ENCODE peak calls at places on chromosomes 4 and X, in seven cellular contexts. W is HepG2; K is stimulated activated CD4-positive, alpha-beta T cell treated with anti-CD3 and anti-CD28 coated beads, Interleukin-4, amount 100 ng/mL, for 1 hour; G is T1000; A is occipital lobe; Y is caudate nucleus; L is NCI-H2029 treated with DMSO at 0.1 percent for 48 hours. T is an unnamed sample.

GRCh38 chr4:98481167-98481566 is 177.2 kb downstream of the TSPAN5 start:
- DNase-seq in W (peak), K (no peak), G (no peak), A (no peak), Y (peak), L (no peak), T (no peak)

GRCh38 chr4:10030946-10031662 is 9.8 kb upstream of the SLC2A9 start:
- DNase-seq in W (no peak), K (no peak), G (no peak), A (no peak), Y (peak), L (no peak), T (no peak)

GRCh38 chr4:41796545-41797210 is 48.2 kb upstream of the PHOX2B start:
- DNase-seq in W (no peak), K (no peak), G (no peak), A (no peak), Y (no peak), L (no peak), T (no peak)

GRCh38 chr4:14222630-14223029 is 595.1 kb upstream of the BOD1L1 start:
- DNase-seq in W (no peak), K (no peak), G (no peak), A (no peak), Y (no peak), L (no peak), T (no peak)

GRCh38 chr4:158571736-158572135 is 50.1 kb downstream of the RXFP1 start:
- DNase-seq in W (no peak), K (no peak), G (no peak), A (no peak), Y (no peak), L (no peak), T (no peak)

GRCh38 chrX:51894697-51895336 is 1.4 kb downstream of the MAGED1 start:
- DNase-seq in W (no peak), K (peak), G (no peak), A (peak), Y (peak), L (no peak), T (no peak)

GRCh38 chr4:88738146-88738545 is 40.5 kb upstream of the NAP1L5 start:
- DNase-seq in W (no peak), K (no peak), G (no peak), A (no peak), Y (no peak), L (no peak), T (no peak)

GRCh38 chr4:60223098-60223497 is 977.0 kb upstream of the ADGRL3 start:
- DNase-seq in W (no peak), K (no peak), G (no peak), A (no peak), Y (no peak), L (no peak), T (no peak)

GRCh38 chr4:7450775-7451433 is 16.2 kb upstream of the PSAPL1 start:
- DNase-seq in W (no peak), K (no peak), G (no peak), A (no peak), Y (no peak), L (no peak), T (no peak)

GRCh38 chr4:158906073-158906472 is 137.2 kb downstream of the FNIP2 start:
- DNase-seq in W (no peak), K (no peak), G (no peak), A (no peak), Y (no peak), L (no peak), T (no peak)

GRCh38 chr4:74632634-74633033 is 161.7 kb downstream of the BTC start:
- DNase-seq in W (no peak), K (peak), G (peak), A (no peak), Y (no peak), L (peak), T (peak)

GRCh38 chrX:137354851-137355250 is 211.1 kb upstream of the ZIC3 start:
- DNase-seq in W (no peak), K (no peak), G (no peak), A (no peak), Y (no peak), L (peak), T (no peak)

GRCh38 chr4:147550626-147551250 is 66.5 kb upstream of the TMEM184C start:
- DNase-seq in W (no peak), K (no peak), G (peak), A (no peak), Y (no peak), L (no peak), T (no peak)

GRCh38 chrX:111040377-111041017 is 55.5 kb upstream of the PAK3 start:
- DNase-seq in W (no peak), K (no peak), G (no peak), A (no peak), Y (no peak), L (no peak), T (no peak)

GRCh38 chr4:3677671-3678070 is 88.5 kb upstream of the ADRA2C start:
- DNase-seq in W (no peak), K (no peak), G (no peak), A (no peak), Y (no peak), L (no peak), T (no peak)

GRCh38 chrX:105460366-105460765 is 239.9 kb upstream of the TEX13A start:
- DNase-seq in W (no peak), K (no peak), G (no peak), A (no peak), Y (no peak), L (no peak), T (no peak)

GRCh38 chr4:24843121-24843520 is 47.7 kb downstream of the SOD3 start:
- DNase-seq in W (peak), K (no peak), G (no peak), A (no peak), Y (no peak), L (no peak), T (no peak)

GRCh38 chr4:56655209-56655626 is 25.9 kb downstream of the HOPX start:
- DNase-seq in W (no peak), K (peak), G (no peak), A (peak), Y (peak), L (no peak), T (no peak)

GRCh38 chr4:113636438-113636818 is 125.1 kb downstream of the CAMK2D start:
- DNase-seq in W (peak), K (no peak), G (no peak), A (no peak), Y (no peak), L (no peak), T (peak)

GRCh38 chr4:17058506-17058905 is 160.1 kb upstream of the LDB2 start:
- DNase-seq in W (no peak), K (no peak), G (no peak), A (peak), Y (no peak), L (no peak), T (no peak)

GRCh38 chr4:139629761-139630160 is 35.9 kb upstream of the MGST2 start:
- DNase-seq in W (no peak), K (no peak), G (no peak), A (no peak), Y (no peak), L (no peak), T (no peak)

GRCh38 chr4:38560763-38561558 is 103.0 kb upstream of the KLF3 start:
- DNase-seq in W (no peak), K (no peak), G (no peak), A (no peak), Y (no peak), L (no peak), T (no peak)

GRCh38 chr4:71550220-71551190 is 211.7 kb downstream of the SLC4A4 start:
- DNase-seq in W (no peak), K (no peak), G (no peak), A (no peak), Y (no peak), L (no peak), T (peak)

GRCh38 chr4:108937066-108937465 is 174.2 kb upstream of the ETNPPL start:
- DNase-seq in W (no peak), K (no peak), G (no peak), A (no peak), Y (no peak), L (no peak), T (no peak)

GRCh38 chr4:1940566-1940965 is 68.2 kb downstream of the NELFA start:
- DNase-seq in W (no peak), K (no peak), G (no peak), A (no peak), Y (no peak), L (no peak), T (no peak)

GRCh38 chrX:154718607-154719006 is 32.3 kb downstream of the GAB3 start:
- DNase-seq in W (no peak), K (no peak), G (no peak), A (no peak), Y (no peak), L (no peak), T (no peak)

GRCh38 chr4:20662851-20663250 is 37.4 kb upstream of the PACRGL start:
- DNase-seq in W (no peak), K (no peak), G (no peak), A (no peak), Y (no peak), L (no peak), T (no peak)

GRCh38 chr4:21522296-21522695 is 426.3 kb downstream of the KCNIP4 start:
- DNase-seq in W (no peak), K (no peak), G (no peak), A (no peak), Y (no peak), L (no peak), T (no peak)

GRCh38 chr4:1690698-1691097 is 6.6 kb upstream of the FAM53A start:
- DNase-seq in W (no peak), K (no peak), G (no peak), A (no peak), Y (no peak), L (no peak), T (no peak)

GRCh38 chr4:82984459-82984858 is 26.2 kb downstream of the LIN54 start:
- DNase-seq in W (peak), K (no peak), G (no peak), A (no peak), Y (no peak), L (no peak), T (peak)

GRCh38 chrX:154648931-154649863 is 4.2 kb downstream of the CTAG2 start:
- DNase-seq in W (no peak), K (no peak), G (no peak), A (no peak), Y (no peak), L (no peak), T (no peak)

GRCh38 chr4:159069922-159070321 is 33.0 kb upstream of the RAPGEF2 start:
- DNase-seq in W (no peak), K (no peak), G (no peak), A (no peak), Y (no peak), L (no peak), T (no peak)

GRCh38 chrX:48569958-48570357 is 4.3 kb upstream of the RBM3 start:
- DNase-seq in W (no peak), K (no peak), G (no peak), A (no peak), Y (no peak), L (no peak), T (no peak)

GRCh38 chrX:10533686-10534365 is 86.6 kb downstream of the MID1 start:
- DNase-seq in W (no peak), K (no peak), G (no peak), A (no peak), Y (no peak), L (no peak), T (peak)

GRCh38 chr4:139709660-139710059 is 44.0 kb downstream of the MGST2 start:
- DNase-seq in W (no peak), K (no peak), G (no peak), A (no peak), Y (no peak), L (no peak), T (no peak)

GRCh38 chr4:133565379-133565778 is 416.3 kb downstream of the PCDH10 start:
- DNase-seq in W (no peak), K (no peak), G (no peak), A (no peak), Y (no peak), L (no peak), T (peak)